ENCODE peak calls at places on chromosomes 4 and X, in seven cellular contexts. F is HCT116, Q is K562, W is HepG2, L is H1, Y is SK-N-SH, X is GM12878. P is an unnamed sample.

GRCh38 chrX:68498044-68498507 is 775 bp upstream of the YIPF6 start:
- DNase-seq in Q (no peak), W (peak), Y (peak), L (no peak), F (no peak), X (no peak), P (no peak)

GRCh38 chrX:71225661-71226060 is 2.6 kb downstream of the GJB1 start:
- DNase-seq in Q (no peak), Y (no peak), L (no peak), X (no peak), W (no peak), F (no peak), P (no peak)

GRCh38 chr4:106854970-106855369 is 181.1 kb downstream of the DKK2 start:
- DNase-seq in Y (no peak), L (no peak), W (no peak), X (no peak), Q (no peak), F (no peak), P (no peak)

GRCh38 chr4:36249605-36250004 is 5.3 kb upstream of the ARAP2 start:
- DNase-seq in X (no peak), W (no peak), Y (no peak), Q (no peak), L (no peak), F (no peak), P (no peak)

GRCh38 chrX:44002569-44002968 is 29.4 kb upstream of the NDP start:
- DNase-seq in X (no peak), Y (no peak), Q (no peak), F (no peak), L (no peak), W (no peak), P (no peak)

GRCh38 chrX:50100188-50100587 is 100.6 kb downstream of the AKAP4 start:
- DNase-seq in L (no peak), Q (peak), Y (peak), F (no peak), X (no peak), W (peak), P (no peak)

GRCh38 chr4:182207806-182208483 is 35.3 kb upstream of the TENM3 start:
- DNase-seq in Y (no peak), W (no peak), X (no peak), L (no peak), F (no peak), Q (no peak), P (peak)

GRCh38 chr4:22492987-22493386 is 22.9 kb downstream of the ADGRA3 start:
- DNase-seq in W (no peak), Y (no peak), Q (no peak), X (no peak), L (no peak), F (no peak), P (no peak)

GRCh38 chr4:102642571-102643298 is 118.0 kb downstream of the MANBA start:
- DNase-seq in X (no peak), W (no peak), F (no peak), Q (no peak), Y (no peak), L (no peak), P (no peak)

GRCh38 chr4:89373396-89373795 is 65.8 kb upstream of the GPRIN3 start:
- DNase-seq in Q (no peak), F (no peak), X (no peak), Y (no peak), L (no peak), W (no peak), P (no peak)

GRCh38 chr4:125358453-125358852 is 43.7 kb downstream of the FAT4 start:
- DNase-seq in L (no peak), X (no peak), Y (no peak), W (no peak), F (no peak), Q (no peak), P (no peak)

GRCh38 chrX:9997524-9997923 is 30.4 kb downstream of the CLDN34 start:
- DNase-seq in X (peak), Q (no peak), W (no peak), F (no peak), Y (no peak), L (no peak), P (no peak)

GRCh38 chr4:145536044-145536443 is 54.4 kb downstream of the SMAD1 start:
- DNase-seq in X (no peak), Q (no peak), Y (no peak), W (no peak), L (no peak), F (no peak), P (no peak)

GRCh38 chrX:103794117-103794516 is 17.5 kb downstream of the PLP1 start:
- DNase-seq in L (no peak), X (no peak), Q (no peak), Y (no peak), F (no peak), W (no peak), P (no peak)

GRCh38 chr4:155207534-155208257 is 740 bp upstream of the NPY2R start:
- DNase-seq in X (no peak), Y (peak), F (no peak), L (peak), Q (no peak), W (no peak), P (no peak)

GRCh38 chrX:153801646-153802045 is 7.2 kb downstream of the SSR4 start:
- DNase-seq in L (no peak), Y (no peak), F (no peak), Q (no peak), W (no peak), X (no peak), P (no peak)

GRCh38 chrX:38694394-38694793 is 106.9 kb upstream of the MID1IP1 start:
- DNase-seq in Q (no peak), Y (no peak), W (no peak), L (no peak), X (no peak), F (no peak), P (no peak)

GRCh38 chr4:1623390-1623789 is 60.7 kb downstream of the FAM53A start:
- DNase-seq in Q (no peak), X (no peak), F (no peak), Y (peak), L (no peak), W (no peak), P (no peak)

GRCh38 chrX:5415738-5416137 is 812.9 kb downstream of the NLGN4X start:
- DNase-seq in W (no peak), X (no peak), F (no peak), Q (no peak), Y (no peak), L (no peak), P (no peak)

GRCh38 chrX:10017866-10018265 is 50.7 kb downstream of the CLDN34 start:
- DNase-seq in X (no peak), F (peak), Q (no peak), W (peak), Y (no peak), L (no peak), P (no peak)

GRCh38 chrX:88135735-88136134 is 611.3 kb upstream of the CPXCR1 start:
- DNase-seq in W (peak), F (no peak), X (no peak), L (no peak), Q (no peak), Y (no peak), P (no peak)

GRCh38 chr4:46508216-46508615 is 118.3 kb upstream of the GABRA2 start:
- DNase-seq in X (no peak), Q (no peak), L (no peak), F (no peak), W (no peak), Y (no peak), P (no peak)

GRCh38 chr4:46505131-46505530 is 115.2 kb upstream of the GABRA2 start:
- DNase-seq in L (no peak), W (no peak), X (no peak), Q (no peak), Y (no peak), F (no peak), P (no peak)

GRCh38 chr4:46506876-46507275 is 116.9 kb upstream of the GABRA2 start:
- DNase-seq in W (no peak), F (no peak), Q (no peak), Y (no peak), L (no peak), X (no peak), P (peak)

GRCh38 chr4:46503739-46504138 is 113.8 kb upstream of the GABRA2 start:
- DNase-seq in Y (no peak), L (no peak), W (no peak), X (no peak), F (no peak), Q (no peak), P (no peak)
- TF ChIP-seq SIN3A in Y (no peak), L (no peak), W (no peak), X (no peak), F (no peak), Q (no peak), P (no peak)

GRCh38 chrX:40778861-40779575 is 43.7 kb upstream of the MED14 start:
- DNase-seq in X (no peak), F (peak), W (no peak), Q (no peak), L (no peak), Y (no peak), P (no peak)

GRCh38 chrX:40784516-40785151 is 49.3 kb upstream of the MED14 start:
- DNase-seq in Q (no peak), F (no peak), Y (no peak), X (no peak), W (peak), L (no peak), P (no peak)

DNA sequence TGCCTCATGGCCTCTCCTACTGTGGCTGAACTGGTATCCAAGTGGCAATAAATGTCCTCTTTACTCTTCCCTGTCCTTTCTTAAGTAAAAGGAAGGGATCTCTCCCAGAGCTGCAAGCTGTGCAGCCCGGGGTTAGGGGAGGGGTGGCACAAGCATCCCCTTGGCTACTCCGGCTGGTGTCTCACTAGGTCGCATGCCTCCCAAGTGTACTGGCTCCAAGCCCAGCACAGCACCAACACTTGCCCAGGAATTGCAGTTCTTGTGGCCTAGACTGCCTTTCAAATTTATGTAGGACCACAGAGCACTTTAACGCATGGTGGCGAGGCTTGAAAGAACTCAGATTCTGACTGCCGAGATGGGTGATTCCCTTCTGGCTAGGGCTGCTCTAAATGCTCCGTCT is 44.8 kb upstream of the MED14 start:
- DNase-seq in Q (no peak), F (no peak), Y (no peak), X (no peak), W (no peak), L (no peak), P (no peak)
- TF ChIP-seq SIN3A in Q (no peak), F (no peak), Y (no peak), X (no peak), W (no peak), L (no peak), P (no peak)

GRCh38 chr4:128916832-128917231 is 107.3 kb downstream of the JADE1 start:
- DNase-seq in F (no peak), Y (no peak), X (peak), L (no peak), W (no peak), Q (no peak), P (no peak)
- TF ChIP-seq SIN3A in F (no peak), Y (no peak), X (no peak), L (no peak), W (no peak), Q (no peak), P (no peak)

DNA sequence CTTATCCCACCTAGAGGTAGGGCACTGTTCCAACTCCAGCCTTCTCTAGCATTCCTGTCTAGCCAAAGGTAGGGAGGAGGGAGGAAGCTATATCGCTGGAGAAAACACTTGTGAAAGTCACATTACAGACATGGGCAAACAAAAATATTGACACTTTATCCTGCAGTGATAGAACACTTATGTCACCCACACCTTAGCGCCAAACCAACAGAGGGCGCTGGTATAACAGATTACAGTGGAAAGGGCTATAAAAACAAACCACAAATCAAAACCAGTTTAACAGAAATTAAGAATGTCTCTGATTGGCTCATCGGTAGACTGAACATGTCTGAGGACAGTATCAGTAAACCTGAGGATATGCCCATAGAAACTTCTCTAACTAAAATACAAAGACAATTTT is 451.3 kb downstream of the TLL1 start:
- DNase-seq in F (peak), X (no peak), Q (no peak), Y (peak), W (peak), L (no peak), P (no peak)
- TF ChIP-seq SIN3A in F (no peak), X (no peak), Q (no peak), Y (no peak), W (no peak), L (no peak), P (no peak)

DNA sequence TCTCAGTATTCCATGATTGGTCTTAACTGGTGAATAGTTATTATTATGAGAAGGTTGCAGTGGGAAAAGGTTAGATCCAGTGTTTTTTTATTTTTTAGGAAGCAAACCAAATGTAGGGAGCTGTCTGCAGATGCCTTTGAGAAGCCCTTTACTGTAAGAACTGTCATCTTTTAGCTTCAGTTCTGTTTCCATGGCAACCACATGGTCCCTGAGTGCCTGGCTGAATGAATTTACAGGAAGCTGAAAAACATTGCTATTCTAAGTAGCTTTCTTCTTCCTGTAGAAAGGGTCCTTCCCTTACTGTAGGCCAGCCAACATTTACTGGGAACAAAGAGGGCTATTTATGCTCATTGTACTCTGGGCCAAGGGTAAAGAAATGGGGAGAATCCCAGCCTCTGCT is 103.3 kb downstream of the DCLK2 start:
- DNase-seq in L (no peak), F (no peak), Y (peak), Q (no peak), W (no peak), X (no peak), P (no peak)
- TF ChIP-seq SIN3A in L (no peak), F (no peak), Y (no peak), Q (no peak), W (no peak), X (no peak), P (no peak)

DNA sequence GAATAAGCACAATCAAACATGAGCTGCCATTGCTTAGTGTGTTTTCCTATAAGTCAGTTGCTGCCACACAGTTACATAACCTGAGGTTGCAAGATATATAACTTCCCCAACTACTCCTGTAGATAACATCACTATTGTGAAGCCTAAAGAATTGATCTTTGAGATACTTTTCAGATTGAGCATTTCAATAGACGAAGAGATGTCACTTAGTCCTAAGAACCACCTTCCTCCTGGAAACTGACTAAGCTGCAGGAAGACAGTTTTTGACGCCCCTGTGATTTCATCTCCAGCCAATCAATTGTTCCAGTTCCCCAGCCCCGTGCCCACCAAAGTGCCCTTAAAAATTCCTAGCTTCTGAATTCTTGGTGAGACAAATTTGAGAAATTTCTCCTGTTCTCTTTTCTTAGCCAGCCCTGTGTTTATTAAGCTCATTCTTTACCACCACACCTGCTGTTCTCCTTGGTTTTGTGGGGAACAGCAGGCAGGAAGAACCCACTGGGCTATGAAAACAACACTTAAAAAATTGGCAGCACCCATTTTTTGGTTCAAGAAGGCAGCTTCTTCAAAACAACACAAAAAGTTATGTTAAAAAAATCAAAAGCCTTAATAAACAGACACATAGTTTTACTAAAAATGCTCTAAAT is 317.1 kb upstream of the PABPC4L start:
- DNase-seq in Y (no peak), Q (no peak), W (no peak), F (no peak), X (no peak), L (no peak), P (no peak)
- TF ChIP-seq SIN3A in Y (no peak), Q (no peak), W (no peak), F (no peak), X (no peak), L (no peak), P (no peak)

GRCh38 chr4:37675587-37676290 is 10.4 kb downstream of the RELL1 start:
- DNase-seq in X (peak), Y (no peak), F (no peak), Q (no peak), L (no peak), W (no peak), P (no peak)
- TF ChIP-seq SIN3A in X (no peak), Y (no peak), F (no peak), Q (no peak), L (no peak), W (no peak), P (no peak)

GRCh38 chr4:140144937-140145336 is 9.0 kb downstream of the MAML3 start:
- DNase-seq in F (no peak), L (no peak), X (no peak), W (no peak), Q (no peak), Y (no peak), P (no peak)
- TF ChIP-seq SIN3A in F (no peak), L (no peak), X (no peak), W (no peak), Q (no peak), Y (no peak), P (no peak)

GRCh38 chrX:118660085-118660484 is 67.3 kb upstream of the IL13RA1 start:
- DNase-seq in X (no peak), F (no peak), W (no peak), L (no peak), Q (no peak), Y (no peak), P (no peak)
- TF ChIP-seq SIN3A in X (no peak), F (no peak), W (no peak), L (no peak), Q (no peak), Y (no peak), P (no peak)

P was measured in Panc1.